ENCODE peak calls at places on chromosome X, in six cellular contexts. K, I, C, L, Z and P are unnamed samples.

GRCh38 chrX:142819461-142819860 is 206.3 kb upstream of the SPANXN4 start:
- DNase-seq in Z (no peak), L (no peak), C (no peak), I (no peak), K (no peak), P (no peak)

GRCh38 chrX:40394302-40394701 is 186.5 kb upstream of the ATP6AP2 start:
- DNase-seq in K (no peak), Z (no peak), I (no peak), L (no peak), C (no peak), P (no peak)

GRCh38 chrX:45664727-45665290 is 464.1 kb upstream of the DIPK2B start:
- DNase-seq in L (no peak), C (no peak), K (no peak), Z (no peak), I (no peak), P (no peak)

GRCh38 chrX:25001808-25002657 is 13.7 kb downstream of the ARX start:
- DNase-seq in I (no peak), L (no peak), Z (peak), C (no peak), K (no peak), P (no peak)

GRCh38 chrX:119186194-119186593 is 49.9 kb upstream of the PGRMC1 start:
- DNase-seq in L (no peak), C (no peak), K (no peak), I (no peak), Z (no peak), P (no peak)

GRCh38 chrX:75303795-75304194 is 29.9 kb downstream of the UPRT start:
- DNase-seq in Z (no peak), I (no peak), K (no peak), C (no peak), L (no peak), P (no peak)

GRCh38 chrX:40772290-40772689 is 36.9 kb upstream of the MED14 start:
- DNase-seq in K (peak), L (no peak), C (no peak), Z (no peak), I (no peak), P (peak)

GRCh38 chrX:151754641-151755215 is 20.2 kb downstream of the CNGA2 start:
- DNase-seq in I (no peak), K (peak), C (no peak), L (no peak), Z (no peak), P (peak)

GRCh38 chrX:27597506-27597905 is 7.4 kb downstream of the DCAF8L2 start:
- DNase-seq in I (no peak), Z (no peak), K (peak), L (no peak), C (no peak), P (no peak)

GRCh38 chrX:72107320-72107719 is 24.4 kb downstream of the RTL5 start:
- DNase-seq in I (peak), C (no peak), L (peak), K (peak), Z (no peak), P (peak)

GRCh38 chrX:46882266-46882665 is 30.0 kb upstream of the JADE3 start:
- DNase-seq in Z (no peak), I (no peak), C (no peak), K (no peak), L (peak), P (no peak)

GRCh38 chrX:28847423-28847822 is 260.2 kb downstream of the IL1RAPL1 start:
- DNase-seq in K (peak), I (no peak), C (no peak), L (no peak), Z (peak), P (peak)

GRCh38 chrX:117607571-117607970 is 509.0 kb downstream of the KLHL13 start:
- DNase-seq in C (no peak), K (no peak), I (no peak), Z (no peak), L (no peak), P (no peak)

GRCh38 chrX:83845397-83845796 is 15.5 kb upstream of the CYLC1 start:
- DNase-seq in K (peak), I (no peak), L (peak), C (peak), Z (peak), P (no peak)

GRCh38 chrX:619812-620493 is 10.6 kb upstream of the SHOX start:
- DNase-seq in L (peak), I (no peak), Z (no peak), C (no peak), K (no peak), P (no peak)

GRCh38 chrX:154695913-154696312 is 42.5 kb upstream of the CTAG2 start:
- DNase-seq in L (no peak), C (no peak), K (no peak), Z (no peak), I (no peak), P (no peak)

GRCh38 chrX:134460005-134460860 is at the start of gene HPRT1:
- DNase-seq in C (peak), Z (peak), I (peak), L (peak), K (peak), P (peak)

GRCh38 chrX:135531813-135532212 is 11.4 kb downstream of the INTS6L start:
- DNase-seq in I (no peak), L (no peak), K (peak), Z (no peak), C (no peak), P (peak)

GRCh38 chrX:135530097-135530496 is 9.6 kb downstream of the INTS6L start:
- DNase-seq in L (no peak), C (no peak), Z (no peak), K (no peak), I (no peak), P (no peak)

GRCh38 chrX:135536883-135537282 is 16.4 kb downstream of the INTS6L start:
- DNase-seq in Z (no peak), K (no peak), C (no peak), I (peak), L (no peak), P (no peak)

DNA sequence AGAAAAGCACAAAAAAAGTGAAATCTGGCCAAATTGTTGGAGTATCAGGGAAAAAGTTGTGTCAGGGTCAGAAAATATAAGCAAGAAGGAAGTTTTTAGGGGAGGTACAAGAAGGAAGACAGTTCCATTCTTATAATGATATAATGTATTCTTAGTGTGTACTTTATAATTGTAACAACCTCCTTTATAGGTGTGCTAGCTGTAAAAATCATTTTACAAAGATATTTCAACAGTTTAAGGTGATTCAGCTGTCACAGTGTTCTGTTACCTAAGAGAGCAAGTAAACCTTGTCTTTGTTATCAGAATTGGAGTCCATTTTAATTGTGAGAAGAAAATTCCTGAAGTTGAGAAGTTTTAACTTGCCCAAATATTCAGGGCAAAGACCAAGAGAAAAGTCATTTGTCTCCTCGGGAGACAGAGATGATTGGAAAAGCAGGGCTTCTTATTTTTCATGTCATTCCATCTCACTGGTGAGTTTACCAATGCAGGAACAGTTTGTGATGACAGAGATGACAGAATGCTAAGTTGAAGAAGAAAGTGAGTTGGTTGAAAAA is 14.7 kb downstream of the INTS6L start:
- DNase-seq in Z (no peak), C (no peak), I (no peak), K (peak), L (no peak), P (no peak)
- TF ChIP-seq CTCF in Z (no peak), C (no peak), I (no peak), K (no peak), L (no peak), P (no peak)

GRCh38 chrX:77622672-77623071 is 163.3 kb downstream of the ATRX start:
- DNase-seq in C (no peak), L (no peak), I (peak), Z (no peak), K (no peak), P (no peak)

GRCh38 chrX:77628294-77629025 is 157.6 kb downstream of the ATRX start:
- DNase-seq in Z (no peak), I (no peak), K (no peak), C (no peak), L (no peak), P (no peak)
- TF ChIP-seq CTCF in Z (peak), I (no peak), K (peak), C (no peak), L (no peak), P (no peak)

GRCh38 chrX:39242187-39242586 is 440.9 kb downstream of the MID1IP1 start:
- DNase-seq in Z (peak), K (peak), L (peak), C (peak), I (peak), P (peak)
- TF ChIP-seq CTCF in Z (peak), K (peak), L (peak), C (peak), I (no peak), P (peak)

GRCh38 chrX:34632404-34632803 is 24.7 kb downstream of the TMEM47 start:
- DNase-seq in K (no peak), Z (no peak), C (no peak), L (no peak), I (no peak), P (no peak)

GRCh38 chrX:34642849-34643248 is 14.2 kb downstream of the TMEM47 start:
- DNase-seq in C (no peak), I (no peak), L (no peak), K (no peak), Z (no peak), P (no peak)

DNA sequence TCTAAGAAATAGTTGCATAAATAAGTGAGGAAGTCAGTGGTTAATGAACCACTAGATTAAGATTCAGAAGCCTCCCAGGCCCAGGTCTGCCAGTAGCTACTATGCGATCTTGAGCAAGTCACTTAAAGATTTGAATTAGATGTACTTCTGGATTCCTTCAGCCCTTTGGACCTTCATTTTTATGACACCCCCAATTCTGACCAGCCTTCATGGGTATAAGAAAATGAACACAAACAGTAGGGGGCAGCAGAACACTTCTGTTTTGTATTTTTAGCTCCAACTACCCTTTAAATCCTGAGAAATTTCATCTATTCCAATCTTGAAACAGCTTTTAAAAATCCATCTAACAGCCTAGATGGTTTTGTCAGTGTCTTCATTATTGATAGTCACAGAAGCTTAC is 19.0 kb downstream of the TMEM47 start:
- DNase-seq in I (no peak), L (peak), C (no peak), Z (peak), K (no peak), P (no peak)
- TF ChIP-seq CTCF in I (no peak), L (peak), C (no peak), Z (peak), K (peak), P (peak)

GRCh38 chrX:131762802-131763234 is 218.9 kb downstream of the OR13H1 start:
- DNase-seq in C (peak), Z (no peak), K (peak), L (peak), I (no peak), P (no peak)
- TF ChIP-seq CTCF in C (peak), Z (no peak), K (peak), L (peak), I (no peak), P (no peak)

GRCh38 chrX:49186125-49187027 is at the start of gene PRICKLE3:
- DNase-seq in K (peak), Z (peak), L (peak), I (peak), C (peak), P (no peak)
- TF ChIP-seq CTCF in K (peak), Z (peak), L (peak), I (peak), C (peak), P (peak)

DNA sequence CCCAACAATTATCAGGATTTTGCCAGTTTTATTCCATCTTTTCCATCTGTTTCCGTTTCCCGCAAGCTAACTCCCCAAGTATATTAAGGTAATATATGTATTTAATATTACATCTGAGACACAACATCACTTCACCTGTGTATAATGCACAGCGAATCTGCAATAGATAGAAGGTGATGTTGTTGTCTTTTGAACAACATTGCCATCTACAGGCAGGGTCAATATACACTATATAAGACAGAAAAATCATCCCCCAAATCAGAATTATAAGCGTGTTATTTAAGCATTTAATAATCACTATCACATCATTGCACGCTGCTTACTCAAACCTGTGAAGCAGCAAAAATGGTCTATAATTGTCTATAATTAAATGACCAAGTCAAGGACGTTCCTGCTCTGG is 1115.5 kb downstream of the NLGN4X start:
- DNase-seq in Z (peak), C (no peak), K (peak), I (no peak), L (peak), P (peak)
- TF ChIP-seq CTCF in Z (peak), C (no peak), K (peak), I (no peak), L (peak), P (peak)

GRCh38 chrX:114615765-114616164 is 31.9 kb downstream of the HTR2C start:
- DNase-seq in L (no peak), Z (no peak), I (no peak), K (no peak), C (no peak), P (no peak)

DNA sequence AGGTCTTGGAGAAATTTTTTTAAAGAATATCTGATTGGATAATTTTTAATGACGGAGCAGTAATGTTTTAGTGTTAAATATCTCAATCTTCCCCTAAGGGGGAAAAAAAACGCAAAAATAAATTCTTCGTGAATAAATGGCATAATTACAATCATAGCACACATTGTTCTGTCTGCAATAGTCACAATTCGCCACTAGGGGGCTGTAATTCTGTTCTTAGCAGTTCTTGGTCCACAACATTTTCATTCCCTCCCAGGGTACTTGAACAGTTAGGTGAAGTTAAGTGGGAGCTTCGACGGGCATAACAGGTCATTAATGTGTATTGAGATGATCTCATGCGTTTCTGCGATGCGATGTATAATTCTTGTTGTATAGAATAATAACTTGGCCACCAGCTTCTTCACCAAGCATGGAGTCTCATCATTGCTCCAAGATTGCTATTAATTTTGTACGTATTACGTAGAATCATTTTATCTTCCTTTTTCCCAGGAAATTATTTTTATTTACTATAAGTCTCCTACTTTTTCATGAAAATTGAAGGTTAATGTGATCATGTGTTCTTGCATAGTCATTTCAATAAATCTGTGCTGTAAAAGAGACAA is 27.2 kb downstream of the HTR2C start:
- DNase-seq in C (peak), I (peak), Z (peak), L (peak), K (peak), P (peak)
- TF ChIP-seq CTCF in C (peak), I (peak), Z (peak), L (peak), K (peak), P (peak)